ENCODE peak calls at places on chromosomes 2 and 18, in nine cellular contexts. J is pancreas; C is amniotic stem cell; S is breast epithelium; X is NCI-H1092; Y is activated naive CD4-positive, alpha-beta T cell treated with anti-CD3 and anti-CD28 coated beads, Interleukin-2, amount 10 ng/mL, durations not matched to agents 7 days and 5 days; V is retina; Q is ELR; D is fibroblast of mammary gland. O is an unnamed sample.

GRCh38 chr18:54647176-54647575 is 56.1 kb downstream of the DYNAP start:
- DNase-seq in J (no peak), C (no peak), S (no peak), X (peak; percentile 1), Y (no peak), V (no peak), Q (peak; percentile 43), D (peak; percentile 22), O (no peak)

GRCh38 chr2:172279843-172280242 is 147.5 kb upstream of the ITGA6 start:
- DNase-seq in J (no peak), C (no peak), S (no peak), X (no peak), Y (no peak), V (no peak), Q (peak; percentile 22), D (no peak), O (no peak)

GRCh38 chr2:160367887-160368286 is 125.7 kb downstream of the RBMS1 start:
- DNase-seq in J (no peak), C (peak; percentile 37), S (no peak), X (no peak), Y (no peak), V (no peak), Q (peak; percentile 92), D (peak; percentile 98), O (no peak)

GRCh38 chr2:170142502-170142901 is 35.4 kb upstream of the MYO3B start:
- DNase-seq in J (no peak), C (no peak), S (no peak), X (no peak), Y (no peak), V (no peak), Q (no peak), D (no peak), O (no peak)

GRCh38 chr18:79900610-79901570 is 50.6 kb downstream of the SLC66A2 start:
- DNase-seq in J (peak; percentile 26), C (no peak), S (no peak), X (no peak), Y (no peak), V (no peak), Q (no peak), D (no peak), O (no peak)

GRCh38 chr2:235029054-235029453 is 77.2 kb downstream of the SH3BP4 start:
- DNase-seq in J (no peak), C (no peak), S (no peak), X (no peak), Y (no peak), V (no peak), Q (no peak), D (no peak), O (no peak)

GRCh38 chr2:40043641-40044040 is 264.6 kb upstream of the THUMPD2 start:
- DNase-seq in J (no peak), C (no peak), S (no peak), X (no peak), Y (no peak), V (no peak), Q (no peak), D (no peak), O (no peak)

GRCh38 chr2:63044360-63045327 is 6.0 kb upstream of the OTX1 start:
- DNase-seq in J (no peak), C (no peak), S (no peak), X (no peak), Y (no peak), V (peak; percentile 56), Q (no peak), D (no peak), O (no peak)

GRCh38 chr2:24792874-24793751 is at the start of the genes CENPO and PTRHD1:
- DNase-seq in J (peak; percentile 95), C (peak; percentile 93), S (peak; percentile 95), X (peak; percentile 91), Y (peak; percentile 97), V (peak; percentile 100), Q (peak; percentile 97), D (peak; percentile 94), O (peak; percentile 68)